ENCODE peak calls at places on chromosome 20, in seven cellular contexts. C is BJ, V is tibial nerve, Z is A549, G is NB4, F is hepatocyte, R is HFFc6. T is an unnamed sample.

GRCh38 chr20:57396212-57396611 is 5.0 kb downstream of the RBM38 start:
- DNase-seq in G (no peak), F (no peak), R (no peak), Z (no peak), C (no peak), V (no peak), T (no peak)

GRCh38 chr20:10047427-10047826 is 12.6 kb downstream of the ANKEF1 start:
- DNase-seq in V (no peak), F (no peak), G (peak; percentile 9), R (no peak), C (no peak), Z (peak; percentile 53), T (no peak)

GRCh38 chr20:19817017-19817416 is 59.0 kb downstream of the RIN2 start:
- DNase-seq in C (peak; percentile 50), F (no peak), Z (peak; percentile 88), G (no peak), V (no peak), R (peak; percentile 86), T (peak; percentile 70)

GRCh38 chr20:64157878-64158277 is 6.4 kb upstream of the MYT1 start:
- DNase-seq in C (no peak), Z (no peak), F (no peak), V (no peak), G (no peak), R (no peak), T (no peak)

GRCh38 chr20:19129976-19130612 is 82.3 kb upstream of the SLC24A3 start:
- DNase-seq in V (no peak), G (no peak), F (peak; percentile 39), C (no peak), R (no peak), Z (no peak), T (no peak)

GRCh38 chr20:1804554-1804956 is 90.7 kb upstream of the SIRPA start:
- DNase-seq in G (peak; percentile 19), Z (no peak), R (no peak), V (no peak), C (no peak), F (no peak), T (no peak)

GRCh38 chr20:35277531-35278395 is at the start of gene MMP24OS:
- DNase-seq in F (peak; percentile 95), C (peak; percentile 50), V (peak; percentile 81), R (peak; percentile 73), G (peak; percentile 97), Z (peak; percentile 89), T (peak; percentile 49)

GRCh38 chr20:59819496-59820203 is 113.8 kb downstream of the SYCP2 start:
- DNase-seq in R (no peak), V (no peak), G (no peak), F (no peak), Z (no peak), C (no peak), T (no peak)

GRCh38 chr20:35618372-35619131 is 2.9 kb downstream of the SPAG4 start:
- DNase-seq in C (no peak), R (peak; percentile 6), V (no peak), G (no peak), F (no peak), Z (no peak), T (no peak)

GRCh38 chr20:31722388-31723281 is at the start of gene BCL2L1:
- DNase-seq in R (peak; percentile 82), V (peak; percentile 74), G (peak; percentile 88), F (peak; percentile 97), Z (peak; percentile 88), C (no peak), T (peak; percentile 63)

GRCh38 chr20:3543901-3544507 is 73.2 kb downstream of the ATRN start:
- DNase-seq in C (no peak), V (no peak), Z (peak; percentile 74), R (no peak), F (peak; percentile 10), G (no peak), T (no peak)

GRCh38 chr20:38083338-38084048 is 49.9 kb downstream of the RPRD1B start:
- DNase-seq in F (no peak), R (no peak), C (no peak), Z (no peak), G (no peak), V (no peak), T (no peak)

GRCh38 chr20:37827605-37828004 is 75.3 kb upstream of the VSTM2L start:
- DNase-seq in G (no peak), Z (no peak), V (no peak), C (no peak), R (no peak), F (no peak), T (no peak)

GRCh38 chr20:36975085-36975829 is 23.7 kb upstream of the SAMHD1 start:
- DNase-seq in C (no peak), R (no peak), V (no peak), Z (no peak), G (no peak), F (no peak), T (no peak)

GRCh38 chr20:49892260-49893216 is 22.8 kb downstream of the SPATA2 start:
- DNase-seq in F (no peak), G (no peak), C (no peak), R (no peak), Z (no peak), V (no peak), T (no peak)

GRCh38 chr20:21701171-21701876 is 4.1 kb upstream of the PAX1 start:
- DNase-seq in R (no peak), G (no peak), F (no peak), V (no peak), Z (no peak), C (no peak), T (no peak)

GRCh38 chr20:63459070-63459380 is 13.4 kb downstream of the KCNQ2 start:
- DNase-seq in C (no peak), R (no peak), F (no peak), V (no peak), G (no peak), Z (no peak), T (no peak)

GRCh38 chr20:4560667-4561066 is 161.0 kb upstream of the PRND start:
- DNase-seq in R (no peak), V (no peak), F (no peak), Z (no peak), C (no peak), G (no peak), T (no peak)

GRCh38 chr20:20409326-20409725 is 41.4 kb downstream of the INSM1 start:
- DNase-seq in Z (no peak), V (no peak), R (no peak), G (no peak), C (no peak), F (no peak), T (no peak)

GRCh38 chr20:3786126-3786484 is 435 bp downstream of the CENPB start:
- DNase-seq in Z (peak; percentile 80), C (no peak), F (peak; percentile 69), G (peak; percentile 76), R (peak; percentile 51), V (peak; percentile 33), T (no peak)

GRCh38 chr20:25269057-25269832 is 21.4 kb downstream of the PYGB start:
- DNase-seq in R (no peak), F (no peak), V (no peak), Z (no peak), C (no peak), G (no peak), T (no peak)

GRCh38 chr20:36030143-36030542 is 61.8 kb downstream of the CNBD2 start:
- DNase-seq in F (no peak), G (no peak), R (no peak), C (no peak), V (peak; percentile 28), Z (no peak), T (no peak)

GRCh38 chr20:12927489-12927888 is 81.3 kb upstream of the SPTLC3 start:
- DNase-seq in G (no peak), Z (no peak), F (no peak), V (no peak), C (no peak), R (no peak), T (no peak)

DNA sequence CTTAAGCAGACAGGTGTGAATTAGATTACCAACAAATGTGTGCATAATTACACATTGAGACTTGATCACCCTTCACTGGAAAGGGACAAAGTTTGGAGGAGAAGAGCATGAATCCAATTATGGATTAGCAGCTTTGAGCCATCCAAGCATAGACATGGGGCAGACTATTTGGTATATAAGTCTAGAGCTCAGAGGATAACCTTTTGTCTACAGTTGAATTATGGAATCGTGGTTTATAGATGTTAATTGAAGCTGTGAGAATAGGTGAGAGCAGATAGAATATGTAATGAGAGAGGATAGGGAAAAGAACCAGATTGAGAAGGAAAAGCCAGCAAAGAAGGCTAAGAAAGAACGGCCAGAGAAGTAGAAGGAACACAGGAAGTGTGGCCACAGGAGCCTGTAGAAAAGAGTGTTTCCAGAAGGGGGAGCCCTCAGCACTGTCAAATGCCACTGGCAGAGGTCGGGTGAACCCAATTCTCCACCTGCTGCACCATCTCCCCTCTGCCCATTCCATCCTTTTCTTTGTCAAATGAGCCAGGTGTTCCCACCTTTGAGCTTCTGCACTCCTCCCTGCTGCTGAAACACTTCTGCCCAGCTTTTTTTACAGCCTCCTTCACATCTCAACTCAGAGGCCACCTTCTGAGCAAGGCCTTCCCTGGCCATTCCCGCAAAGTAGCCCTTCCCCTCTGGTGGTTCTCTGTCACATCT is 7.3 kb downstream of the DNTTIP1 start:
- DNase-seq in F (peak; percentile 79), C (no peak), V (peak; percentile 33), R (peak; percentile 16), G (peak; percentile 75), Z (peak; percentile 57), T (no peak)
- TF ChIP-seq CTCF in F (peak; percentile 63), C (peak; percentile 78), V (peak; percentile 62), R (peak; percentile 80), G (peak; percentile 83), Z (peak; percentile 73), T (peak; percentile 80)

GRCh38 chr20:18066421-18067333 is 9.0 kb upstream of the OVOL2 start:
- DNase-seq in C (no peak), G (no peak), Z (no peak), F (no peak), R (no peak), V (no peak), T (no peak)
- TF ChIP-seq CTCF in C (peak; percentile 13), G (no peak), Z (no peak), F (peak; percentile 8), R (peak; percentile 41), V (no peak), T (peak; percentile 6)

GRCh38 chr20:8394308-8394945 is 262.4 kb downstream of the PLCB1 start:
- DNase-seq in V (no peak), Z (no peak), G (peak; percentile 94), R (peak; percentile 43), C (no peak), F (no peak), T (peak; percentile 23)

GRCh38 chr20:8401491-8401890 is 269.4 kb downstream of the PLCB1 start:
- DNase-seq in R (peak; percentile 17), G (no peak), V (no peak), C (no peak), F (no peak), Z (no peak), T (no peak)

GRCh38 chr20:8400461-8400860 is 268.4 kb downstream of the PLCB1 start:
- DNase-seq in F (no peak), Z (no peak), C (no peak), R (no peak), V (no peak), G (no peak), T (no peak)

GRCh38 chr20:8399963-8400362 is 267.9 kb downstream of the PLCB1 start:
- DNase-seq in Z (no peak), G (peak; percentile 95), F (no peak), V (no peak), C (no peak), R (no peak), T (no peak)

GRCh38 chr20:8398289-8399051 is 266.4 kb downstream of the PLCB1 start:
- DNase-seq in G (no peak), V (no peak), C (no peak), F (no peak), R (no peak), Z (no peak), T (no peak)
- TF ChIP-seq CTCF in G (no peak), V (no peak), C (no peak), F (no peak), R (peak; percentile 52), Z (no peak), T (no peak)

GRCh38 chr20:62269378-62269777 is 31.1 kb downstream of the OSBPL2 start:
- DNase-seq in R (no peak), C (no peak), F (no peak), V (no peak), Z (no peak), G (no peak), T (no peak)
- TF ChIP-seq CTCF in R (no peak), C (no peak), F (no peak), V (no peak), Z (no peak), G (no peak), T (no peak)